ENCODE peak calls at places on chromosomes 4 and X, in five cellular contexts. One of them, this sample, is unnamed. For H3K36me3, the result is how much of the 10 kb centered on the place peaks cover.

GRCh38 chrX:138754861-138755260 is 43.3 kb upstream of the FGF13 start:
- DNase-seq in IMR-90: no peak
- DNase-seq in HCT116: no peak
- DNase-seq in ovary: no peak
- DNase-seq in transverse colon: no peak
- DNase-seq in this sample: no peak

GRCh38 chr4:68592673-68593072 is 16.6 kb upstream of the UGT2B17 start:
- DNase-seq in HCT116: no peak
- DNase-seq in transverse colon: no peak
- DNase-seq in IMR-90: no peak
- DNase-seq in ovary: no peak
- DNase-seq in this sample: no peak

GRCh38 chr4:7353046-7353790 is 81.5 kb downstream of the PSAPL1 start:
- DNase-seq in ovary: no peak
- DNase-seq in IMR-90: no peak
- DNase-seq in transverse colon: no peak
- DNase-seq in HCT116: no peak
- DNase-seq in this sample: no peak

GRCh38 chrX:6026980-6027379 is 201.7 kb downstream of the NLGN4X start:
- DNase-seq in HCT116: no peak
- DNase-seq in IMR-90: no peak
- DNase-seq in transverse colon: no peak
- DNase-seq in ovary: no peak
- DNase-seq in this sample: no peak

GRCh38 chr4:155433636-155434360 is 57.0 kb upstream of the MAP9 start:
- DNase-seq in HCT116: no peak
- DNase-seq in transverse colon: no peak
- DNase-seq in IMR-90: peak
- DNase-seq in ovary: no peak
- DNase-seq in this sample: no peak

GRCh38 chrX:15204130-15204751 is 65.6 kb downstream of the ASB9 start:
- DNase-seq in HCT116: no peak
- DNase-seq in IMR-90: no peak
- DNase-seq in transverse colon: no peak
- DNase-seq in ovary: no peak
- DNase-seq in this sample: no peak

GRCh38 chr4:154088741-154089140 is 299.9 kb upstream of the SFRP2 start:
- DNase-seq in HCT116: no peak
- DNase-seq in ovary: no peak
- DNase-seq in transverse colon: no peak
- DNase-seq in IMR-90: no peak
- DNase-seq in this sample: no peak

GRCh38 chr4:57309658-57310057 is 199.5 kb upstream of the IGFBP7 start:
- DNase-seq in IMR-90: no peak
- DNase-seq in ovary: no peak
- DNase-seq in HCT116: no peak
- DNase-seq in transverse colon: no peak
- DNase-seq in this sample: no peak

GRCh38 chr4:138897818-138898226 is 117.8 kb upstream of the NOCT start:
- DNase-seq in IMR-90: peak
- DNase-seq in transverse colon: no peak
- DNase-seq in ovary: no peak
- DNase-seq in HCT116: no peak
- DNase-seq in this sample: no peak

GRCh38 chrX:114930227-114930626 is 87.2 kb downstream of the IL13RA2 start:
- DNase-seq in IMR-90: no peak
- DNase-seq in transverse colon: no peak
- DNase-seq in ovary: no peak
- DNase-seq in HCT116: no peak
- DNase-seq in this sample: no peak

GRCh38 chr4:188714907-188715306 is 575.7 kb downstream of the TRIML1 start:
- DNase-seq in HCT116: no peak
- DNase-seq in transverse colon: no peak
- DNase-seq in IMR-90: peak
- DNase-seq in ovary: no peak
- DNase-seq in this sample: no peak

DNA sequence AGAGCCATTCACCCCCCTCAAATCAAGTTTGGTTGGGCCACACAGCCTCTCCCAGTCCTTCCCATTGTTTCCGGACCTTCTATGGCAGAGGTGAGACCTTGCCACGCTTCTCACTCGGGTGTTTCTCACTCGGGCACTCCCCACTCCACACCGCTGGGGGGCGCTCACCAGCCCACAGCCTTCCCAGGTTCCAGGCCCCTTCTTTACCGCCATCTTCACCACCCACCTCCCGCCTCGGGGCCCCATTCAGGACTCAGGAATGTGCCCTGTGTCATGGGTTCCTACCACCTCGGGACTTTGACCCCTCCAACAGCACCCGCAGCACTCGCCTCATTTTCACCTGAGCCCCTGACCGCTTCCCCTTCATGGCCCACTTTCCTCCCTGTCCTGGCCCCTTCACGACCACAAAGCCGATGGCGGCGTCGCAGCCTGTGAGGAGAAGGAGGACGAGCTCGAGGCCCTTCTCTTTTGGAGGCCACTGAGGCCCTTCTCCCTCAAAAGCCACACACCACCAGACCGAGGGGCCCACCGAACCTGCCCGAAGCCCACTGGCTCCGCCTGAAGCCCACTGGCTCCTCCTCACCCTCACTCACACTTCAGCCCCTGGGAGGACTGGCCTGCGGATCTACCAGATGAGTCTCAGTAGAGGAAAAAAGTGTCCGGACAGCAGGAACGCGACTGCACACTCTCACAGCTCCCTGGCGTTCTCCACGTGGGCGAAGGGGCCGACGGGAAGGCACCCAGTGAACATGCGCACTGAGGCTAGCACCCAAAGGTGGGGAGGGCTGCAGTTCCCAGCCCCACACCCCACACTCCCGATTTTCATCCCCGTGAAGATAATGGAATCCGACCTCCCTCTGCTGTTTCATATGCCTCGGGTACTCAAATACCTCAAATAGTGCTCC is at the start of gene PAGE1:
- DNase-seq in IMR-90: no peak
- DNase-seq in ovary: no peak
- DNase-seq in transverse colon: no peak
- DNase-seq in HCT116: no peak
- DNase-seq in this sample: no peak
- TF ChIP-seq CTCF in IMR-90: no peak
- TF ChIP-seq CTCF in ovary: no peak
- TF ChIP-seq CTCF in transverse colon: no peak
- TF ChIP-seq CTCF in HCT116: peak
- TF ChIP-seq CTCF in this sample: no peak

GRCh38 chrX:45710081-45710801 is 509.6 kb upstream of the DIPK2B start:
- DNase-seq in IMR-90: peak
- DNase-seq in ovary: no peak
- DNase-seq in HCT116: peak
- DNase-seq in transverse colon: no peak
- DNase-seq in this sample: no peak

GRCh38 chrX:45711231-45711630 is 510.6 kb upstream of the DIPK2B start:
- DNase-seq in ovary: no peak
- DNase-seq in HCT116: no peak
- DNase-seq in IMR-90: peak
- DNase-seq in transverse colon: no peak
- DNase-seq in this sample: no peak

GRCh38 chrX:45714864-45715263 is 514.2 kb upstream of the DIPK2B start:
- DNase-seq in transverse colon: peak
- DNase-seq in ovary: no peak
- DNase-seq in IMR-90: peak
- DNase-seq in HCT116: peak
- DNase-seq in this sample: no peak

GRCh38 chrX:45709381-45709780 is 508.7 kb upstream of the DIPK2B start:
- DNase-seq in transverse colon: no peak
- DNase-seq in HCT116: no peak
- DNase-seq in IMR-90: peak
- DNase-seq in ovary: no peak
- DNase-seq in this sample: no peak

DNA sequence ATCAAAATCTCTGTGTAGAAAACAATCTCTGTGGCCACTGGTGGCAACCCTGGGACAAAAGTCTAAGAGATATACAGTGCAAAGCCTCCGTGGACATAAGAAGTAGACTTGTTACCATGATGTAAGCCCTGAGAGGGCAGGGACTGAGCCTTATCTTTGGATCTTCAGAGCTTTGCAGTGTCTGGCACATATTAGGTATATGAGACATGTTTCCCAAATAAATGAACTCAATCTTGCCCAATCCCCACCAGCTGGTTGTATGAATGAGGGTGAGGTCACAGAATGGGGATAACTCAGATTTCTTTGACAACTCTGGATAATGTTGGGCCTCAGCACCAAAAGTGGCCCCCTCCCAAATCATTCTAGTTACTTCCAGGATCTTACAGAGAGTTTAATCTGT is 511.4 kb upstream of the DIPK2B start:
- DNase-seq in IMR-90: peak
- DNase-seq in HCT116: no peak
- DNase-seq in transverse colon: no peak
- DNase-seq in ovary: no peak
- DNase-seq in this sample: no peak
- TF ChIP-seq POLR2A in IMR-90: no peak
- TF ChIP-seq POLR2A in HCT116: no peak
- TF ChIP-seq POLR2A in transverse colon: no peak
- TF ChIP-seq POLR2A in ovary: no peak
- TF ChIP-seq POLR2A in this sample: no peak

DNA sequence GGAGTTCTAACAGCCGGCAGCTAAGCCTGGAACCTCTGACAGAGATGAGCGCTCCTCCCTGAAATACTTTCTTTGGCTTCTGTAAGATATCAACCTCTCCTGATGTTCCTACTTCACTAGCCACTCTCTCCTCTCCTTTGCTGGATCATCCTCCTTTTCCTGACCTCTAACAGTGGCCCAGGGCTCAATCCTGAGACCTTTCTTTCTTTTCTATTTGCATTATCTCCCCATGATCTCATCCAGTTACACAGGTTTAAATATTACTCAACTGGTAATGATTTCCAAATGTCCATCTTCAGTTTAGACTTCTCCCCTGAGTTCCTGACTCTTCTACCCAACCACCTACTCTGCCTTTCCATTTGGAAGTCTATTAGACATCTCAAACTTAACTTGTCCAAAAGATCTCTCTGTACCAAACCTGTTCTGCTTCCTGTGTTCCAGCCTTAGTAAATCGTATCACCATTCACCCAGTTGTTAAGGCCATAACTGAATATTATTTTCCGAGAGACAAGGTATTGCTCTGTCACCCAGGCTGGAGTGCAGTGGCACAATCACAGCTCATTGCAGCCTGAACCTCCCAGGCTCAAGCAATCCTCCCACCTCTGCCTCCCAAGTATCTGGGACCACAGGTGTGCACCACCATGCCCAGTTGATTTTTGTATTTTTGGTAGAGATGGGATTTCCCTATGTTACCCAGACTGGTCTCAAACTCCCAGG is 41.1 kb downstream of the RFC1 start:
- DNase-seq in HCT116: no peak
- DNase-seq in ovary: no peak
- DNase-seq in IMR-90: no peak
- DNase-seq in transverse colon: no peak
- DNase-seq in this sample: no peak
- H3K36me3 ChIP-seq in HCT116: under half
- H3K36me3 ChIP-seq in ovary: under half
- H3K36me3 ChIP-seq in IMR-90: under half
- H3K36me3 ChIP-seq in transverse colon: under half
- H3K36me3 ChIP-seq in this sample: half or more

GRCh38 chrX:135477576-135477975 is 42.9 kb upstream of the INTS6L start:
- DNase-seq in ovary: peak
- DNase-seq in IMR-90: peak
- DNase-seq in transverse colon: peak
- DNase-seq in HCT116: peak
- DNase-seq in this sample: peak
- TF ChIP-seq CTCF in ovary: no peak
- TF ChIP-seq CTCF in IMR-90: peak
- TF ChIP-seq CTCF in transverse colon: peak
- TF ChIP-seq CTCF in HCT116: peak
- TF ChIP-seq CTCF in this sample: no peak

DNA sequence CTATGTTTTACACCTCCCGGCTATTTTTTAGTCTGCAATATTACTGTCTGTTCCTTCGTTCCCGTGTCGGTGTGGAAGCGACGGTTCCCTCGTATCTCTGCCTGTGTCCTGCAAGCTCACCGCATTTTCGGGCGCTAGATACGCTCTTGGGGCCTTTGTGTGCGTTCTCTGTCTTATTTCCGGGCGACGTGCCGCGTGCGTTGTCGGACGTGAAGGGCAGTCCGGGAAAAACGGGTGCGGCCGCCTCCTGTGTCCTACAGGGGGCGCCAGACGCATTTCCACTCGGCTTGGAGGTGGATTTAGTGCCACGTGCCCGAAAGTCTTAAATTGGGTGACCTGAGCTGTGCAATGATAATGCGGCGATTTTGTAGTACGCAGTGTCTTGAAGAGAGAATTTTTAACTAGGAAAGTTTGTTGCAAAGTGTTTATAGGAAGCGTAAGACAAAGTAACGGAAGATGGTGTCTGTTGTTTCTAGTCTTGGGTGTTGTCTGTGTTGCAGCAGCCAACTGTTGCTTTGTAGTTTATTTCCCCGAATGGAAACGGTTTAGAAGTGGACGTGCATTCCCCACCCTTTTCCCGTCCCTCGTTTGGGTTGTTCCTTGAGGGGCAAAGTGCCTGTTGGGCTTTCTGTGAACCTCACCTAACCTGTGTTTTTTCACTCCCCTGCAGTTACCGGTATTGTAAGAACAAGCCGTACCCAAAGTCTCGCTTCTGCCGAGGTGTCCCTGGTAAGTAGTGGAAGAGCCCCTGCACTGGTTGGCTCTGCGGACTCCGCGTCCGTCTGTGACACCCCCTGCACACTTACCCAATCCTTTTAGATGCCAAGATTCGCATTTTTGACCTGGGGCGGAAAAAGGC is 720 bp downstream of the RPL10 start:
- DNase-seq in HCT116: no peak
- DNase-seq in transverse colon: peak
- DNase-seq in IMR-90: peak
- DNase-seq in ovary: peak
- DNase-seq in this sample: peak
- TF ChIP-seq POLR2A in HCT116: no peak
- TF ChIP-seq POLR2A in transverse colon: no peak
- TF ChIP-seq POLR2A in IMR-90: no peak
- TF ChIP-seq POLR2A in ovary: no peak
- TF ChIP-seq POLR2A in this sample: no peak

GRCh38 chr4:165621983-165622382 is 243.2 kb downstream of the CPE start:
- DNase-seq in transverse colon: no peak
- DNase-seq in IMR-90: no peak
- DNase-seq in HCT116: no peak
- DNase-seq in ovary: no peak
- DNase-seq in this sample: no peak
- H3K36me3 ChIP-seq in transverse colon: under half
- H3K36me3 ChIP-seq in IMR-90: under half
- H3K36me3 ChIP-seq in HCT116: under half
- H3K36me3 ChIP-seq in ovary: under half
- H3K36me3 ChIP-seq in this sample: under half

This sample was measured in stomach.